ENCODE peak calls at places on chromosomes 4 and X, in ten cellular contexts. One of them, this sample, is unnamed.

GRCh38 chr4:19930742-19931141 is 321.0 kb upstream of the SLIT2 start:
- DNase-seq in upper lobe of left lung: no peak
- DNase-seq in NCI-H1105: no peak
- DNase-seq in NCI-H460: no peak
- DNase-seq in iPS-NIHi11: no peak
- DNase-seq in myocyte: no peak
- DNase-seq in stimulated activated CD8-positive, alpha-beta memory T cell treated with anti-CD3 and anti-CD28 coated beads, Interleukin-2, amount 100 ng/mL, for 48 hours: no peak
- DNase-seq in testis: no peak
- DNase-seq in hepatic stellate cell: no peak
- DNase-seq in HT1080: no peak
- DNase-seq in this sample: no peak

GRCh38 chrX:15948318-15948660 is 93.7 kb upstream of the AP1S2 start:
- DNase-seq in upper lobe of left lung: no peak
- DNase-seq in stimulated activated CD8-positive, alpha-beta memory T cell treated with anti-CD3 and anti-CD28 coated beads, Interleukin-2, amount 100 ng/mL, for 48 hours: no peak
- DNase-seq in HT1080: no peak
- DNase-seq in NCI-H1105: no peak
- DNase-seq in NCI-H460: no peak
- DNase-seq in iPS-NIHi11: no peak
- DNase-seq in testis: no peak
- DNase-seq in hepatic stellate cell: no peak
- DNase-seq in myocyte: no peak
- DNase-seq in this sample: no peak

GRCh38 chr4:24226018-24226417 is 336.2 kb upstream of the PPARGC1A start:
- DNase-seq in hepatic stellate cell: no peak
- DNase-seq in testis: no peak
- DNase-seq in iPS-NIHi11: no peak
- DNase-seq in upper lobe of left lung: no peak
- DNase-seq in myocyte: no peak
- DNase-seq in stimulated activated CD8-positive, alpha-beta memory T cell treated with anti-CD3 and anti-CD28 coated beads, Interleukin-2, amount 100 ng/mL, for 48 hours: no peak
- DNase-seq in NCI-H460: no peak
- DNase-seq in NCI-H1105: no peak
- DNase-seq in HT1080: peak; percentile 18
- DNase-seq in this sample: no peak

GRCh38 chr4:87356832-87357526 is 34.0 kb downstream of the HSD17B11 start:
- DNase-seq in HT1080: no peak
- DNase-seq in testis: no peak
- DNase-seq in myocyte: no peak
- DNase-seq in stimulated activated CD8-positive, alpha-beta memory T cell treated with anti-CD3 and anti-CD28 coated beads, Interleukin-2, amount 100 ng/mL, for 48 hours: no peak
- DNase-seq in NCI-H1105: no peak
- DNase-seq in hepatic stellate cell: no peak
- DNase-seq in iPS-NIHi11: no peak
- DNase-seq in upper lobe of left lung: no peak
- DNase-seq in NCI-H460: no peak
- DNase-seq in this sample: no peak

GRCh38 chrX:132590350-132591026 is 101.7 kb upstream of the MBNL3 start:
- DNase-seq in HT1080: no peak
- DNase-seq in upper lobe of left lung: no peak
- DNase-seq in testis: no peak
- DNase-seq in stimulated activated CD8-positive, alpha-beta memory T cell treated with anti-CD3 and anti-CD28 coated beads, Interleukin-2, amount 100 ng/mL, for 48 hours: no peak
- DNase-seq in hepatic stellate cell: no peak
- DNase-seq in NCI-H460: no peak
- DNase-seq in NCI-H1105: no peak
- DNase-seq in myocyte: no peak
- DNase-seq in iPS-NIHi11: no peak
- DNase-seq in this sample: no peak

GRCh38 chr4:137370206-137370633 is 162.1 kb downstream of the PCDH18 start:
- DNase-seq in hepatic stellate cell: no peak
- DNase-seq in stimulated activated CD8-positive, alpha-beta memory T cell treated with anti-CD3 and anti-CD28 coated beads, Interleukin-2, amount 100 ng/mL, for 48 hours: no peak
- DNase-seq in HT1080: peak; percentile 32
- DNase-seq in myocyte: no peak
- DNase-seq in testis: no peak
- DNase-seq in NCI-H460: no peak
- DNase-seq in NCI-H1105: no peak
- DNase-seq in iPS-NIHi11: no peak
- DNase-seq in upper lobe of left lung: no peak
- DNase-seq in this sample: no peak

GRCh38 chr4:34878961-34879360 is 1365.4 kb downstream of the ARAP2 start:
- DNase-seq in stimulated activated CD8-positive, alpha-beta memory T cell treated with anti-CD3 and anti-CD28 coated beads, Interleukin-2, amount 100 ng/mL, for 48 hours: no peak
- DNase-seq in testis: no peak
- DNase-seq in NCI-H1105: no peak
- DNase-seq in upper lobe of left lung: no peak
- DNase-seq in iPS-NIHi11: no peak
- DNase-seq in hepatic stellate cell: no peak
- DNase-seq in NCI-H460: no peak
- DNase-seq in myocyte: no peak
- DNase-seq in HT1080: no peak
- DNase-seq in this sample: no peak

GRCh38 chrX:153731117-153731844 is 6.6 kb downstream of the ABCD1 start:
- DNase-seq in myocyte: no peak
- DNase-seq in stimulated activated CD8-positive, alpha-beta memory T cell treated with anti-CD3 and anti-CD28 coated beads, Interleukin-2, amount 100 ng/mL, for 48 hours: no peak
- DNase-seq in upper lobe of left lung: no peak
- DNase-seq in NCI-H1105: no peak
- DNase-seq in testis: no peak
- DNase-seq in NCI-H460: no peak
- DNase-seq in HT1080: no peak
- DNase-seq in iPS-NIHi11: no peak
- DNase-seq in hepatic stellate cell: no peak
- DNase-seq in this sample: no peak

GRCh38 chrX:71652405-71652804 is 14.9 kb upstream of the LOC101059915 start:
- DNase-seq in upper lobe of left lung: peak; percentile 39
- DNase-seq in stimulated activated CD8-positive, alpha-beta memory T cell treated with anti-CD3 and anti-CD28 coated beads, Interleukin-2, amount 100 ng/mL, for 48 hours: no peak
- DNase-seq in hepatic stellate cell: peak; percentile 65
- DNase-seq in NCI-H1105: peak; percentile 25
- DNase-seq in HT1080: peak; percentile 36
- DNase-seq in testis: peak; percentile 59
- DNase-seq in NCI-H460: peak; percentile 41
- DNase-seq in myocyte: peak; percentile 56
- DNase-seq in iPS-NIHi11: peak; percentile 50
- DNase-seq in this sample: no peak

GRCh38 chr4:117134386-117134785 is 49.0 kb upstream of the TRAM1L1 start:
- DNase-seq in myocyte: peak; percentile 84
- DNase-seq in hepatic stellate cell: no peak
- DNase-seq in stimulated activated CD8-positive, alpha-beta memory T cell treated with anti-CD3 and anti-CD28 coated beads, Interleukin-2, amount 100 ng/mL, for 48 hours: no peak
- DNase-seq in iPS-NIHi11: peak; percentile 60
- DNase-seq in upper lobe of left lung: no peak
- DNase-seq in NCI-H1105: peak; percentile 13
- DNase-seq in HT1080: peak; percentile 79
- DNase-seq in NCI-H460: peak; percentile 30
- DNase-seq in testis: peak; percentile 39
- DNase-seq in this sample: no peak

GRCh38 chr4:39642885-39643550 is 4.4 kb upstream of the SMIM14 start:
- DNase-seq in hepatic stellate cell: no peak
- DNase-seq in upper lobe of left lung: no peak
- DNase-seq in NCI-H460: no peak
- DNase-seq in NCI-H1105: no peak
- DNase-seq in iPS-NIHi11: no peak
- DNase-seq in stimulated activated CD8-positive, alpha-beta memory T cell treated with anti-CD3 and anti-CD28 coated beads, Interleukin-2, amount 100 ng/mL, for 48 hours: no peak
- DNase-seq in testis: no peak
- DNase-seq in HT1080: no peak
- DNase-seq in myocyte: no peak
- DNase-seq in this sample: no peak

GRCh38 chrX:77434949-77435348 is 12.2 kb upstream of the FGF16 start:
- DNase-seq in iPS-NIHi11: no peak
- DNase-seq in myocyte: no peak
- DNase-seq in HT1080: peak; percentile 23
- DNase-seq in stimulated activated CD8-positive, alpha-beta memory T cell treated with anti-CD3 and anti-CD28 coated beads, Interleukin-2, amount 100 ng/mL, for 48 hours: no peak
- DNase-seq in NCI-H1105: no peak
- DNase-seq in hepatic stellate cell: no peak
- DNase-seq in upper lobe of left lung: no peak
- DNase-seq in NCI-H460: no peak
- DNase-seq in testis: no peak
- DNase-seq in this sample: no peak

GRCh38 chrX:45872480-45872879 is 671.8 kb upstream of the DIPK2B start:
- DNase-seq in testis: no peak
- DNase-seq in hepatic stellate cell: no peak
- DNase-seq in stimulated activated CD8-positive, alpha-beta memory T cell treated with anti-CD3 and anti-CD28 coated beads, Interleukin-2, amount 100 ng/mL, for 48 hours: no peak
- DNase-seq in myocyte: no peak
- DNase-seq in NCI-H1105: no peak
- DNase-seq in NCI-H460: no peak
- DNase-seq in iPS-NIHi11: no peak
- DNase-seq in upper lobe of left lung: no peak
- DNase-seq in HT1080: no peak
- DNase-seq in this sample: no peak

GRCh38 chr4:10117424-10118354 is 1.1 kb upstream of the WDR1 start:
- DNase-seq in iPS-NIHi11: no peak
- DNase-seq in NCI-H1105: no peak
- DNase-seq in NCI-H460: no peak
- DNase-seq in stimulated activated CD8-positive, alpha-beta memory T cell treated with anti-CD3 and anti-CD28 coated beads, Interleukin-2, amount 100 ng/mL, for 48 hours: no peak
- DNase-seq in hepatic stellate cell: no peak
- DNase-seq in testis: peak; percentile 36
- DNase-seq in upper lobe of left lung: peak; percentile 42
- DNase-seq in HT1080: no peak
- DNase-seq in myocyte: no peak
- DNase-seq in this sample: no peak

GRCh38 chr4:139633661-139634060 is 32.0 kb upstream of the MGST2 start:
- DNase-seq in testis: peak; percentile 53
- DNase-seq in upper lobe of left lung: no peak
- DNase-seq in NCI-H460: no peak
- DNase-seq in stimulated activated CD8-positive, alpha-beta memory T cell treated with anti-CD3 and anti-CD28 coated beads, Interleukin-2, amount 100 ng/mL, for 48 hours: no peak
- DNase-seq in HT1080: peak; percentile 50
- DNase-seq in hepatic stellate cell: peak; percentile 13
- DNase-seq in myocyte: peak; percentile 24
- DNase-seq in NCI-H1105: peak; percentile 14
- DNase-seq in iPS-NIHi11: peak; percentile 38
- DNase-seq in this sample: no peak

GRCh38 chr4:85825937-85826678 is 351.2 kb downstream of the ARHGAP24 start:
- DNase-seq in stimulated activated CD8-positive, alpha-beta memory T cell treated with anti-CD3 and anti-CD28 coated beads, Interleukin-2, amount 100 ng/mL, for 48 hours: no peak
- DNase-seq in testis: no peak
- DNase-seq in hepatic stellate cell: no peak
- DNase-seq in myocyte: peak; percentile 91
- DNase-seq in NCI-H460: no peak
- DNase-seq in upper lobe of left lung: peak; percentile 66
- DNase-seq in NCI-H1105: no peak
- DNase-seq in HT1080: peak; percentile 79
- DNase-seq in iPS-NIHi11: peak; percentile 49
- DNase-seq in this sample: no peak

GRCh38 chr4:106809083-106809482 is 227.0 kb downstream of the DKK2 start:
- DNase-seq in HT1080: peak; percentile 42
- DNase-seq in iPS-NIHi11: peak; percentile 22
- DNase-seq in NCI-H1105: peak; percentile 5
- DNase-seq in myocyte: peak; percentile 68
- DNase-seq in upper lobe of left lung: no peak
- DNase-seq in hepatic stellate cell: peak; percentile 7
- DNase-seq in stimulated activated CD8-positive, alpha-beta memory T cell treated with anti-CD3 and anti-CD28 coated beads, Interleukin-2, amount 100 ng/mL, for 48 hours: no peak
- DNase-seq in testis: peak; percentile 31
- DNase-seq in NCI-H460: peak; percentile 1
- DNase-seq in this sample: no peak

GRCh38 chrX:145405012-145405411 is 157.7 kb downstream of the SPANXN1 start:
- DNase-seq in myocyte: peak; percentile 27
- DNase-seq in stimulated activated CD8-positive, alpha-beta memory T cell treated with anti-CD3 and anti-CD28 coated beads, Interleukin-2, amount 100 ng/mL, for 48 hours: no peak
- DNase-seq in NCI-H460: peak; percentile 38
- DNase-seq in testis: peak; percentile 40
- DNase-seq in upper lobe of left lung: no peak
- DNase-seq in HT1080: peak; percentile 3
- DNase-seq in NCI-H1105: peak; percentile 26
- DNase-seq in iPS-NIHi11: peak; percentile 20
- DNase-seq in hepatic stellate cell: peak; percentile 5
- DNase-seq in this sample: no peak

GRCh38 chr4:170005472-170005871 is 20.7 kb downstream of the MFAP3L start:
- DNase-seq in NCI-H460: no peak
- DNase-seq in hepatic stellate cell: no peak
- DNase-seq in stimulated activated CD8-positive, alpha-beta memory T cell treated with anti-CD3 and anti-CD28 coated beads, Interleukin-2, amount 100 ng/mL, for 48 hours: no peak
- DNase-seq in NCI-H1105: no peak
- DNase-seq in iPS-NIHi11: no peak
- DNase-seq in HT1080: no peak
- DNase-seq in testis: no peak
- DNase-seq in upper lobe of left lung: no peak
- DNase-seq in myocyte: peak; percentile 70
- DNase-seq in this sample: no peak

GRCh38 chr4:185113340-185113739 is 29.7 kb upstream of the SLC25A4 start:
- DNase-seq in stimulated activated CD8-positive, alpha-beta memory T cell treated with anti-CD3 and anti-CD28 coated beads, Interleukin-2, amount 100 ng/mL, for 48 hours: no peak
- DNase-seq in HT1080: no peak
- DNase-seq in iPS-NIHi11: no peak
- DNase-seq in hepatic stellate cell: no peak
- DNase-seq in NCI-H1105: no peak
- DNase-seq in testis: no peak
- DNase-seq in upper lobe of left lung: no peak
- DNase-seq in myocyte: no peak
- DNase-seq in NCI-H460: no peak
- DNase-seq in this sample: no peak

GRCh38 chr4:188956566-188956965 is 817.3 kb downstream of the TRIML1 start:
- DNase-seq in iPS-NIHi11: no peak
- DNase-seq in testis: no peak
- DNase-seq in HT1080: no peak
- DNase-seq in NCI-H460: no peak
- DNase-seq in stimulated activated CD8-positive, alpha-beta memory T cell treated with anti-CD3 and anti-CD28 coated beads, Interleukin-2, amount 100 ng/mL, for 48 hours: no peak
- DNase-seq in NCI-H1105: no peak
- DNase-seq in upper lobe of left lung: no peak
- DNase-seq in myocyte: no peak
- DNase-seq in hepatic stellate cell: no peak
- DNase-seq in this sample: no peak

This sample was measured in GM12891.